ENCODE peak calls at places on chromosomes 16 and 17, in nine cellular contexts. One of them, this sample, is unnamed.

GRCh38 chr17:70041061-70041460 is 34.0 kb upstream of the KCNJ16 start:
- DNase-seq in fibroblast of lung: no peak
- DNase-seq in left cardiac atrium: no peak
- DNase-seq in HTR-8/SVneo: no peak
- DNase-seq in stimulated activated CD4-positive, alpha-beta T cell treated with anti-CD3 and anti-CD28 coated beads, TNF-alpha, amount 100 ng/mL, for 48 hours: no peak
- DNase-seq in T-helper 1 cell: no peak
- DNase-seq in CD8-positive, alpha-beta T cell: no peak
- DNase-seq in NCI-H1436: no peak
- DNase-seq in HFFc6: no peak
- DNase-seq in this sample: no peak

GRCh38 chr17:71900830-71901229 is 220.0 kb upstream of the SOX9 start:
- DNase-seq in fibroblast of lung: peak
- DNase-seq in left cardiac atrium: no peak
- DNase-seq in HTR-8/SVneo: peak
- DNase-seq in stimulated activated CD4-positive, alpha-beta T cell treated with anti-CD3 and anti-CD28 coated beads, TNF-alpha, amount 100 ng/mL, for 48 hours: no peak
- DNase-seq in T-helper 1 cell: no peak
- DNase-seq in CD8-positive, alpha-beta T cell: no peak
- DNase-seq in NCI-H1436: no peak
- DNase-seq in HFFc6: peak
- DNase-seq in this sample: no peak

GRCh38 chr17:64498308-64499203 is 1.7 kb upstream of the POLG2 start:
- DNase-seq in fibroblast of lung: no peak
- DNase-seq in left cardiac atrium: no peak
- DNase-seq in HTR-8/SVneo: no peak
- DNase-seq in stimulated activated CD4-positive, alpha-beta T cell treated with anti-CD3 and anti-CD28 coated beads, TNF-alpha, amount 100 ng/mL, for 48 hours: no peak
- DNase-seq in T-helper 1 cell: no peak
- DNase-seq in CD8-positive, alpha-beta T cell: no peak
- DNase-seq in NCI-H1436: no peak
- DNase-seq in HFFc6: peak
- DNase-seq in this sample: no peak

GRCh38 chr16:23353440-23353839 is 51.3 kb downstream of the SCNN1B start:
- DNase-seq in fibroblast of lung: no peak
- DNase-seq in left cardiac atrium: no peak
- DNase-seq in HTR-8/SVneo: no peak
- DNase-seq in stimulated activated CD4-positive, alpha-beta T cell treated with anti-CD3 and anti-CD28 coated beads, TNF-alpha, amount 100 ng/mL, for 48 hours: no peak
- DNase-seq in T-helper 1 cell: no peak
- DNase-seq in CD8-positive, alpha-beta T cell: no peak
- DNase-seq in NCI-H1436: no peak
- DNase-seq in HFFc6: no peak
- DNase-seq in this sample: no peak

GRCh38 chr17:13337864-13338371 is 263.8 kb downstream of the HS3ST3A1 start:
- DNase-seq in fibroblast of lung: peak
- DNase-seq in left cardiac atrium: no peak
- DNase-seq in HTR-8/SVneo: peak
- DNase-seq in stimulated activated CD4-positive, alpha-beta T cell treated with anti-CD3 and anti-CD28 coated beads, TNF-alpha, amount 100 ng/mL, for 48 hours: no peak
- DNase-seq in T-helper 1 cell: peak
- DNase-seq in CD8-positive, alpha-beta T cell: no peak
- DNase-seq in NCI-H1436: peak
- DNase-seq in HFFc6: peak
- DNase-seq in this sample: peak

GRCh38 chr16:86245895-86246294 is 264.4 kb upstream of the FOXF1 start:
- DNase-seq in fibroblast of lung: no peak
- DNase-seq in left cardiac atrium: no peak
- DNase-seq in HTR-8/SVneo: no peak
- DNase-seq in stimulated activated CD4-positive, alpha-beta T cell treated with anti-CD3 and anti-CD28 coated beads, TNF-alpha, amount 100 ng/mL, for 48 hours: no peak
- DNase-seq in T-helper 1 cell: no peak
- DNase-seq in CD8-positive, alpha-beta T cell: no peak
- DNase-seq in NCI-H1436: no peak
- DNase-seq in HFFc6: no peak
- DNase-seq in this sample: no peak

GRCh38 chr17:65017375-65017774 is 39.2 kb downstream of the GNA13 start:
- DNase-seq in fibroblast of lung: peak
- DNase-seq in left cardiac atrium: no peak
- DNase-seq in HTR-8/SVneo: no peak
- DNase-seq in stimulated activated CD4-positive, alpha-beta T cell treated with anti-CD3 and anti-CD28 coated beads, TNF-alpha, amount 100 ng/mL, for 48 hours: no peak
- DNase-seq in T-helper 1 cell: no peak
- DNase-seq in CD8-positive, alpha-beta T cell: no peak
- DNase-seq in NCI-H1436: no peak
- DNase-seq in HFFc6: no peak
- DNase-seq in this sample: no peak

GRCh38 chr16:15403392-15403995 is 7.9 kb downstream of the MPV17L start:
- DNase-seq in fibroblast of lung: no peak
- DNase-seq in left cardiac atrium: no peak
- DNase-seq in HTR-8/SVneo: no peak
- DNase-seq in stimulated activated CD4-positive, alpha-beta T cell treated with anti-CD3 and anti-CD28 coated beads, TNF-alpha, amount 100 ng/mL, for 48 hours: no peak
- DNase-seq in T-helper 1 cell: no peak
- DNase-seq in CD8-positive, alpha-beta T cell: no peak
- DNase-seq in NCI-H1436: no peak
- DNase-seq in HFFc6: no peak
- DNase-seq in this sample: no peak

GRCh38 chr16:3578610-3579551 is 1.7 kb upstream of the NLRC3 start:
- DNase-seq in fibroblast of lung: no peak
- DNase-seq in left cardiac atrium: no peak
- DNase-seq in HTR-8/SVneo: peak
- DNase-seq in stimulated activated CD4-positive, alpha-beta T cell treated with anti-CD3 and anti-CD28 coated beads, TNF-alpha, amount 100 ng/mL, for 48 hours: peak
- DNase-seq in T-helper 1 cell: peak
- DNase-seq in CD8-positive, alpha-beta T cell: peak
- DNase-seq in NCI-H1436: no peak
- DNase-seq in HFFc6: no peak
- DNase-seq in this sample: no peak

GRCh38 chr16:49703494-49703893 is 152.4 kb downstream of the ZNF423 start:
- DNase-seq in fibroblast of lung: no peak
- DNase-seq in left cardiac atrium: no peak
- DNase-seq in HTR-8/SVneo: no peak
- DNase-seq in stimulated activated CD4-positive, alpha-beta T cell treated with anti-CD3 and anti-CD28 coated beads, TNF-alpha, amount 100 ng/mL, for 48 hours: no peak
- DNase-seq in T-helper 1 cell: no peak
- DNase-seq in CD8-positive, alpha-beta T cell: no peak
- DNase-seq in NCI-H1436: no peak
- DNase-seq in HFFc6: no peak
- DNase-seq in this sample: no peak

GRCh38 chr16:9114112-9114511 is 22.7 kb downstream of the HAPSTR1 start:
- DNase-seq in fibroblast of lung: no peak
- DNase-seq in left cardiac atrium: no peak
- DNase-seq in HTR-8/SVneo: no peak
- DNase-seq in stimulated activated CD4-positive, alpha-beta T cell treated with anti-CD3 and anti-CD28 coated beads, TNF-alpha, amount 100 ng/mL, for 48 hours: no peak
- DNase-seq in T-helper 1 cell: no peak
- DNase-seq in CD8-positive, alpha-beta T cell: no peak
- DNase-seq in NCI-H1436: no peak
- DNase-seq in HFFc6: no peak
- DNase-seq in this sample: no peak

GRCh38 chr17:19948100-19948943 is 29.3 kb downstream of the AKAP10 start:
- DNase-seq in fibroblast of lung: no peak
- DNase-seq in left cardiac atrium: no peak
- DNase-seq in HTR-8/SVneo: no peak
- DNase-seq in stimulated activated CD4-positive, alpha-beta T cell treated with anti-CD3 and anti-CD28 coated beads, TNF-alpha, amount 100 ng/mL, for 48 hours: no peak
- DNase-seq in T-helper 1 cell: no peak
- DNase-seq in CD8-positive, alpha-beta T cell: no peak
- DNase-seq in NCI-H1436: no peak
- DNase-seq in HFFc6: no peak
- DNase-seq in this sample: no peak

GRCh38 chr16:86046901-86047300 is 147.9 kb downstream of the IRF8 start:
- DNase-seq in fibroblast of lung: no peak
- DNase-seq in left cardiac atrium: no peak
- DNase-seq in HTR-8/SVneo: no peak
- DNase-seq in stimulated activated CD4-positive, alpha-beta T cell treated with anti-CD3 and anti-CD28 coated beads, TNF-alpha, amount 100 ng/mL, for 48 hours: no peak
- DNase-seq in T-helper 1 cell: no peak
- DNase-seq in CD8-positive, alpha-beta T cell: no peak
- DNase-seq in NCI-H1436: no peak
- DNase-seq in HFFc6: no peak
- DNase-seq in this sample: no peak

GRCh38 chr16:82111944-82112343 is 58.1 kb downstream of the MPHOSPH6 start:
- DNase-seq in fibroblast of lung: no peak
- DNase-seq in left cardiac atrium: no peak
- DNase-seq in HTR-8/SVneo: no peak
- DNase-seq in stimulated activated CD4-positive, alpha-beta T cell treated with anti-CD3 and anti-CD28 coated beads, TNF-alpha, amount 100 ng/mL, for 48 hours: no peak
- DNase-seq in T-helper 1 cell: no peak
- DNase-seq in CD8-positive, alpha-beta T cell: no peak
- DNase-seq in NCI-H1436: no peak
- DNase-seq in HFFc6: no peak
- DNase-seq in this sample: peak

GRCh38 chr16:53775106-53775820 is 71.3 kb downstream of the FTO start:
- DNase-seq in fibroblast of lung: no peak
- DNase-seq in left cardiac atrium: no peak
- DNase-seq in HTR-8/SVneo: no peak
- DNase-seq in stimulated activated CD4-positive, alpha-beta T cell treated with anti-CD3 and anti-CD28 coated beads, TNF-alpha, amount 100 ng/mL, for 48 hours: no peak
- DNase-seq in T-helper 1 cell: no peak
- DNase-seq in CD8-positive, alpha-beta T cell: no peak
- DNase-seq in NCI-H1436: no peak
- DNase-seq in HFFc6: no peak
- DNase-seq in this sample: no peak